ENCODE peak calls at places on chromosomes 6 and 20, in six cellular contexts. H, A, N, G, Z and B are unnamed samples.

GRCh38 chr6:137002505-137002904 is 42.3 kb downstream of the IL20RA start:
- DNase-seq in G (no peak), A (no peak), Z (no peak), H (no peak), N (no peak), B (no peak)

GRCh38 chr6:26240157-26240980 is 124.6 kb upstream of the BTN3A2 start:
- DNase-seq in H (no peak), A (no peak), G (no peak), N (peak), Z (no peak), B (no peak)

GRCh38 chr6:102766946-102767345 is 1373.4 kb downstream of the GRIK2 start:
- DNase-seq in H (no peak), G (no peak), Z (no peak), N (no peak), A (no peak), B (no peak)

GRCh38 chr6:32843321-32843978 is 397 bp downstream of the PSMB8 start:
- DNase-seq in Z (no peak), N (no peak), A (no peak), H (no peak), G (no peak), B (no peak)

GRCh38 chr6:142946924-142947701 is 2.1 kb upstream of the HIVEP2 start:
- DNase-seq in Z (peak), A (peak), H (peak), G (no peak), N (no peak), B (peak)

GRCh38 chr6:127463056-127463455 is 3.9 kb upstream of the KIAA0408 start:
- DNase-seq in G (no peak), Z (no peak), H (no peak), N (no peak), A (no peak), B (no peak)

GRCh38 chr6:111551521-111552231 is 54.0 kb downstream of the TRAF3IP2 start:
- DNase-seq in G (no peak), Z (peak), N (no peak), H (no peak), A (peak), B (no peak)

GRCh38 chr6:122621638-122622037 is 11.4 kb downstream of the PKIB start:
- DNase-seq in A (no peak), G (no peak), H (no peak), Z (no peak), N (no peak), B (no peak)

GRCh38 chr20:41145821-41146620 is 8.7 kb downstream of the PLCG1 start:
- DNase-seq in A (no peak), Z (no peak), H (no peak), N (no peak), G (no peak), B (no peak)

GRCh38 chr20:45181639-45182038 is 6.9 kb downstream of the PI3 start:
- DNase-seq in N (no peak), A (no peak), H (no peak), G (no peak), Z (no peak), B (no peak)

GRCh38 chr6:43966374-43966658 is 160.9 kb downstream of the MRPL14 start:
- DNase-seq in N (no peak), A (no peak), H (no peak), G (no peak), Z (no peak), B (no peak)

GRCh38 chr6:30150151-30150550 is 10.9 kb downstream of the TRIM10 start:
- DNase-seq in H (no peak), G (no peak), Z (no peak), N (no peak), A (no peak), B (no peak)

GRCh38 chr20:62220666-62221568 is 839 bp upstream of the HRH3 start:
- DNase-seq in Z (no peak), N (no peak), G (no peak), A (no peak), H (no peak), B (no peak)

GRCh38 chr6:109182590-109182989 is 87.3 kb downstream of the CEP57L1 start:
- DNase-seq in H (no peak), N (no peak), Z (no peak), G (no peak), A (peak), B (no peak)

GRCh38 chr20:35939264-35939663 is 15.0 kb downstream of the SCAND1 start:
- DNase-seq in H (no peak), N (no peak), A (no peak), Z (no peak), G (no peak), B (no peak)

GRCh38 chr20:24746351-24746685 is 202.8 kb upstream of the CST7 start:
- DNase-seq in G (no peak), Z (no peak), A (no peak), N (no peak), H (no peak), B (no peak)

DNA sequence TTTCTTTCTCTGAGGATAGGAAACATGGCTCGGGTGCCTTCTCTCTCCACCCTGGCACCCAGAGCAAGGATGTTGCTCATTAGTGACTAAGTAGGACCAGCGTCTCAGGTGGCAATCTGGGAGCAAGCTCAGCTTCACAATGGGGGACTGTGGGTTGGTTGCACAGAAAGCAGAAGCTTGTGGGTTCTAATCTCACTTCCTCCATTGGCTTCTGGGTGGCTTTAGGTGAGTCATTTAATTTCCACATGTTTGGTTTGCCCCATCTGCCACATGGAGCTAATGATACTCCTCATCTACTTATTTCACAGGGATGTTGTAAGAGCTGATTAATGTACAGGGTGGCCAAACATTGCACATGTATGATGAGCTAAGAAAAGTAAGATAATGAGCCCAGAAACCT is 54.8 kb upstream of the AKIRIN2 start:
- DNase-seq in H (peak), N (peak), Z (peak), G (no peak), A (no peak), B (peak)
- TF ChIP-seq TAF1 in H (no peak), N (peak), Z (no peak), G (no peak), A (no peak), B (no peak)

GRCh38 chr6:80249897-80250296 is 143.4 kb downstream of the BCKDHB start:
- DNase-seq in G (no peak), A (no peak), Z (peak), N (no peak), H (no peak), B (no peak)

GRCh38 chr6:80259113-80259512 is 152.6 kb downstream of the BCKDHB start:
- DNase-seq in N (no peak), Z (no peak), H (no peak), G (no peak), A (no peak), B (no peak)

GRCh38 chr6:80250391-80250997 is 144.0 kb downstream of the BCKDHB start:
- DNase-seq in H (no peak), G (no peak), N (no peak), A (no peak), Z (peak), B (no peak)

GRCh38 chr6:80254716-80255115 is 148.2 kb downstream of the BCKDHB start:
- DNase-seq in Z (no peak), N (no peak), G (no peak), A (peak), H (no peak), B (no peak)
- TF ChIP-seq TAF1 in Z (no peak), N (no peak), G (no peak), A (no peak), H (no peak), B (no peak)

DNA sequence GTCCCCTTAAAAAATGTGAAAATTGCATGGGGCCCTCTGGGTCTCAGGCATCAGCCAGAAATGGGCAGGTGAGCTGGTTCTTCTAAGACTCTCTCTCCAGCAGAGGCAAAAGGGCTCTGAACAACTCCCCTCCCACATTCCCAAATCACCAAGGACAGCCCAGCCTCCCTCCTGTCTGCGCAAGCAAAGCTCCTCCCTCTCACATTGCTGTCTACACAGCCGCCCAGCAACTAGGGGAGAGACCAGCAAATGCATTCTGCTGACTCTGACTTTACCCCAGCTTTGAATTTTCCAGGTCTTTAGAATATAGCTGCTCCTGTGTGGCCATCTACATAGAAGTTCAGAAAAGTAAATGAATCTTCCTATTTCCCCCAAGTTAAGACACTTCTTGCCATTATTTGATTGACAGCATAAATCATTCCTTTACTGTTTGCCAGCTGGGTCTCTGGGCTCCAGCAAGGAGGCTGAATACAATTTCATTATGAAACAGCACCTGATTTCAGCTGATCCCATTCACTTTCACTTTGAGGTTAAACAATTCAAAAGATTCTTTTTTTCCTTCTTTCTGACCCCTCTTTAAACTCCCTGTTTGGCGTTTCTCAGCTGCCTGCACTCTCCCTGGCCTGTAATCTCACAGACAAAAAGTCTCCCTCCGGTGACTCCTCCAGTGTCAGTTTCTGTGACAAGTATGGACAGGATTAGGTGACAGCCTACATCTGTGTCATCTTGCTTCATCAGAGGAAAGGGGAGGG is 205.7 kb upstream of the RIN2 start:
- DNase-seq in H (no peak), Z (no peak), N (no peak), A (peak), G (peak), B (no peak)
- TF ChIP-seq TAF1 in H (no peak), Z (no peak), N (no peak), A (no peak), G (peak), B (no peak)

GRCh38 chr6:55176958-55177357 is 2.6 kb downstream of the HCRTR2 start:
- DNase-seq in H (no peak), Z (no peak), G (no peak), A (no peak), N (no peak), B (no peak)
- TF ChIP-seq TAF1 in H (no peak), Z (no peak), G (no peak), A (no peak), N (no peak), B (no peak)

DNA sequence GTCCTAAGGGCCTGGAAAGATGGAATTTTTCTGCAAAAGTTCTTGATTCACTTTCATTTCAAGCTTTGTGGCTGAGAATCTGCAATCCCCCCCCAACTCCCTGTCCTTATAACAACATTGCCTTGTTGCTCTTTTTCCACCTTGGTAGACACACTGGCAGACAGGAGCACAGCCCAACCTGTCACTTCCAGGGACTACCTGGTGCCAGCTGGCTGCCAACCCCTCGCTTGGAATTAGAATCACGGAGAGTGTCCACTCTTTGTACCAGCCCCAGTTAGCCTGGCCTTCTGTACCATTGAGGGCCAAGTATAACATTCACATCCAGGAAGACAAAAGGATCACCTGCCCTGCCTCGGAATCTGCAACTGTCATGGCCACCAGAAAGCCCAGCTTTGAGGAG is 74.7 kb downstream of the POPDC3 start:
- DNase-seq in G (no peak), A (no peak), Z (no peak), H (no peak), N (no peak), B (no peak)
- TF ChIP-seq TAF1 in G (no peak), A (no peak), Z (no peak), H (no peak), N (no peak), B (no peak)

GRCh38 chr6:39228992-39229767 is at the start of gene KCNK5:
- DNase-seq in Z (peak), A (peak), N (no peak), H (peak), G (peak), B (peak)
- TF ChIP-seq TAF1 in Z (peak), A (no peak), N (no peak), H (peak), G (peak), B (no peak)